ENCODE peak calls at places on chromosomes 1 and 21, in seven cellular contexts. J is IMR-90; A is dorsolateral prefrontal cortex; I is neural crest cell; N is mammary epithelial cell; K is COLO829; H is effector memory CD8-positive, alpha-beta T cell. U is an unnamed sample.
A peak's percentile ranks its signal among the peaks of the same experiment; 100 is the strongest.

GRCh38 chr1:210292276-210292851 is 36.3 kb upstream of the HHAT start:
- DNase-seq in I (peak; percentile 60), A (no peak), H (peak; percentile 16), N (peak; percentile 26), K (peak; percentile 58), J (no peak), U (peak; percentile 64)

GRCh38 chr1:94235189-94236020 is 2.0 kb downstream of the ARHGAP29 start:
- DNase-seq in A (no peak), J (no peak), K (no peak), I (no peak), H (no peak), N (no peak), U (no peak)

GRCh38 chr1:228798047-228798446 is 62.8 kb downstream of the RHOU start:
- DNase-seq in A (no peak), N (no peak), H (no peak), J (no peak), K (no peak), I (no peak), U (no peak)

GRCh38 chr1:229617351-229618100 is 8.4 kb downstream of the TAF5L start:
- DNase-seq in J (no peak), N (no peak), K (no peak), I (no peak), H (no peak), A (no peak), U (no peak)

GRCh38 chr1:16143566-16144324 is 12.1 kb downstream of the EPHA2 start:
- DNase-seq in N (peak; percentile 54), J (no peak), H (no peak), K (no peak), I (no peak), A (no peak), U (no peak)

GRCh38 chr1:151616505-151616849 is 4.6 kb downstream of the SNX27 start:
- DNase-seq in K (no peak), N (peak; percentile 50), J (peak; percentile 52), A (no peak), I (no peak), H (no peak), U (no peak)

GRCh38 chr1:223852337-223852736 is 6.6 kb upstream of the TP53BP2 start:
- DNase-seq in J (no peak), N (no peak), K (no peak), H (no peak), A (no peak), I (no peak), U (no peak)

GRCh38 chr1:58874757-58875755 is 91.2 kb upstream of the JUN start:
- DNase-seq in N (peak; percentile 77), I (peak; percentile 34), K (peak; percentile 93), A (peak; percentile 68), J (peak; percentile 51), H (no peak), U (no peak)

GRCh38 chr1:95438213-95438948 is 204.4 kb downstream of the RWDD3 start:
- DNase-seq in I (no peak), N (no peak), H (no peak), J (no peak), K (no peak), A (no peak), U (no peak)

GRCh38 chr1:2575801-2576663 is 10.5 kb upstream of the PRXL2B start:
- DNase-seq in H (no peak), I (no peak), J (no peak), N (no peak), A (no peak), K (no peak), U (no peak)

GRCh38 chr1:145985502-145986439 is 10.6 kb downstream of the TXNIP start:
- DNase-seq in A (no peak), H (no peak), N (peak; percentile 46), K (no peak), I (no peak), J (peak; percentile 73), U (peak; percentile 64)

GRCh38 chr1:205351984-205352713 is 4.6 kb downstream of the KLHDC8A start:
- DNase-seq in N (peak; percentile 66), I (no peak), K (no peak), J (peak; percentile 40), H (no peak), A (no peak), U (peak; percentile 99)

GRCh38 chr1:198169704-198170103 is 12.9 kb downstream of the NEK7 start:
- DNase-seq in H (no peak), K (no peak), J (no peak), A (no peak), N (peak; percentile 97), I (no peak), U (no peak)

GRCh38 chr1:63861055-63861691 is 87.4 kb downstream of the ROR1 start:
- DNase-seq in N (no peak), I (no peak), K (no peak), J (no peak), H (no peak), A (no peak), U (no peak)

GRCh38 chr1:175221548-175222175 is 29.1 kb upstream of the KIAA0040 start:
- DNase-seq in J (no peak), A (no peak), I (no peak), H (no peak), N (peak; percentile 88), K (no peak), U (no peak)

GRCh38 chr1:43152866-43153265 is 19.2 kb downstream of the EBNA1BP2 start:
- DNase-seq in J (peak; percentile 7), A (no peak), H (no peak), K (no peak), I (no peak), N (peak; percentile 88), U (no peak)

GRCh38 chr1:229158317-229159294 is 112.3 kb upstream of the RAB4A start:
- DNase-seq in J (no peak), H (no peak), K (no peak), A (no peak), I (no peak), N (no peak), U (no peak)

GRCh38 chr1:178364782-178365181 is 132.0 kb downstream of the CLEC20A start:
- DNase-seq in H (no peak), A (no peak), K (no peak), I (no peak), N (no peak), J (no peak), U (no peak)

GRCh38 chr1:205246426-205247119 is 18.8 kb downstream of the TMCC2 start:
- DNase-seq in I (no peak), N (no peak), A (no peak), K (no peak), H (no peak), J (no peak), U (no peak)

GRCh38 chr1:5333326-5333725 is 658.9 kb downstream of the NPHP4 start:
- DNase-seq in J (no peak), N (no peak), K (no peak), H (no peak), I (no peak), A (no peak), U (no peak)

GRCh38 chr1:243712890-243713425 is 137.1 kb downstream of the AKT3 start:
- DNase-seq in K (no peak), I (no peak), H (no peak), J (peak; percentile 19), A (no peak), N (no peak), U (peak; percentile 82)

GRCh38 chr1:159162511-159163265 is 8.7 kb upstream of the CADM3 start:
- DNase-seq in A (no peak), N (peak; percentile 64), J (no peak), H (no peak), I (no peak), K (no peak), U (no peak)

GRCh38 chr1:170872663-170873062 is 62.7 kb upstream of the MROH9 start:
- DNase-seq in I (no peak), N (no peak), J (no peak), H (no peak), K (no peak), A (no peak), U (no peak)

GRCh38 chr1:46021046-46021822 is 111.2 kb downstream of the PIK3R3 start:
- DNase-seq in J (no peak), H (no peak), A (no peak), K (no peak), N (no peak), I (no peak), U (no peak)

GRCh38 chr21:45998871-45999580 is 17.5 kb downstream of the COL6A1 start:
- DNase-seq in K (no peak), A (peak; percentile 30), I (no peak), J (no peak), H (no peak), N (no peak), U (no peak)

GRCh38 chr1:183023601-183024351 is 556 bp downstream of the LAMC1 start:
- DNase-seq in K (no peak), N (peak; percentile 80), J (peak; percentile 47), I (peak; percentile 45), A (peak; percentile 49), H (no peak), U (peak; percentile 55)

GRCh38 chr1:210792703-210793102 is 341.2 kb downstream of the KCNH1 start:
- DNase-seq in J (peak; percentile 87), N (peak; percentile 58), H (no peak), I (no peak), K (peak; percentile 69), A (no peak), U (no peak)

GRCh38 chr1:243393093-243393492 is 137.3 kb downstream of the SDCCAG8 start:
- DNase-seq in A (no peak), K (no peak), N (no peak), I (no peak), H (no peak), J (no peak), U (peak; percentile 91)

GRCh38 chr1:54359393-54360162 is 46.6 kb downstream of the SSBP3 start:
- DNase-seq in J (no peak), H (no peak), I (no peak), N (no peak), A (no peak), K (no peak), U (no peak)